ENCODE peak calls at places on chromosome 6, in six cellular contexts. H, F, V, W, K and N are unnamed samples.

GRCh38 chr6:73585566-73586415 is 65.0 kb upstream of the EEF1A1 start:
- DNase-seq in F (peak; percentile 37), H (no peak), W (peak; percentile 63), K (no peak), V (no peak), N (peak; percentile 82)

GRCh38 chr6:16712250-16712930 is 48.9 kb downstream of the ATXN1 start:
- DNase-seq in K (no peak), H (no peak), W (no peak), V (no peak), F (no peak), N (no peak)

GRCh38 chr6:150395388-150396009 is 26.7 kb downstream of the IYD start:
- DNase-seq in V (peak; percentile 70), K (peak; percentile 58), H (peak; percentile 37), W (peak; percentile 62), F (peak; percentile 5), N (peak; percentile 55)

GRCh38 chr6:32087574-32088486 is 21.3 kb downstream of the TNXB start:
- DNase-seq in K (peak; percentile 84), V (peak; percentile 89), W (peak; percentile 34), F (peak; percentile 51), H (peak; percentile 70), N (peak; percentile 77)

GRCh38 chr6:121426686-121427085 is 8.8 kb upstream of the GJA1 start:
- DNase-seq in W (no peak), H (no peak), K (no peak), F (no peak), V (no peak), N (no peak)

GRCh38 chr6:14912226-14912625 is 333.6 kb upstream of the JARID2 start:
- DNase-seq in W (no peak), F (no peak), K (no peak), V (no peak), H (no peak), N (no peak)

GRCh38 chr6:149963212-149963461 is 606 bp upstream of the ULBP1 start:
- DNase-seq in F (no peak), W (no peak), H (no peak), V (peak; percentile 22), K (no peak), N (peak; percentile 87)

GRCh38 chr6:134734312-134734869 is 215.5 kb downstream of the ALDH8A1 start:
- DNase-seq in H (no peak), K (no peak), V (peak; percentile 66), W (no peak), F (no peak), N (no peak)

GRCh38 chr6:84709121-84709520 is 55.3 kb downstream of the TBX18 start:
- DNase-seq in H (no peak), V (no peak), K (no peak), F (no peak), W (no peak), N (no peak)

GRCh38 chr6:153090241-153090930 is 40.7 kb downstream of the RGS17 start:
- DNase-seq in W (peak; percentile 84), F (no peak), V (no peak), H (no peak), K (no peak), N (peak; percentile 77)

GRCh38 chr6:114747995-114748625 is 405.3 kb upstream of the HS3ST5 start:
- DNase-seq in K (peak; percentile 66), V (peak; percentile 22), W (peak; percentile 25), H (peak; percentile 29), F (peak; percentile 0), N (peak; percentile 47)

GRCh38 chr6:16730720-16731502 is 30.3 kb downstream of the ATXN1 start:
- DNase-seq in K (peak; percentile 9), H (no peak), W (no peak), V (no peak), F (no peak), N (no peak)

GRCh38 chr6:55901765-55902164 is 26.4 kb upstream of the BMP5 start:
- DNase-seq in F (no peak), H (no peak), V (no peak), W (no peak), K (no peak), N (no peak)

GRCh38 chr6:16180696-16181428 is 52.0 kb downstream of the MYLIP start:
- DNase-seq in F (no peak), H (no peak), W (no peak), K (no peak), V (no peak), N (no peak)

GRCh38 chr6:40378071-40378724 is 209.0 kb downstream of the LRFN2 start:
- DNase-seq in K (no peak), V (no peak), W (no peak), F (no peak), H (no peak), N (no peak)

GRCh38 chr6:156283091-156283490 is 494.1 kb upstream of the ARID1B start:
- DNase-seq in V (no peak), W (no peak), F (no peak), K (no peak), H (no peak), N (no peak)

GRCh38 chr6:125102901-125103300 is 50.7 kb upstream of the TPD52L1 start:
- DNase-seq in H (no peak), V (no peak), W (peak; percentile 66), K (no peak), F (no peak), N (peak; percentile 95)

GRCh38 chr6:73798592-73798991 is 102.6 kb downstream of the CD109 start:
- DNase-seq in H (no peak), K (no peak), F (no peak), W (peak; percentile 85), V (no peak), N (peak; percentile 95)

GRCh38 chr6:24824142-24824755 is 25.5 kb upstream of the ARMH2 start:
- DNase-seq in W (no peak), H (no peak), V (no peak), F (no peak), K (no peak), N (no peak)

GRCh38 chr6:135750081-135750480 is 101.4 kb upstream of the PDE7B start:
- DNase-seq in W (no peak), K (no peak), F (no peak), V (no peak), H (no peak), N (no peak)

GRCh38 chr6:70241031-70241430 is 61.9 kb downstream of the COL9A1 start:
- DNase-seq in F (no peak), H (no peak), W (no peak), K (no peak), V (no peak), N (no peak)

GRCh38 chr6:133919362-133919761 is 30.4 kb downstream of the TCF21 start:
- DNase-seq in K (no peak), F (no peak), H (no peak), W (no peak), V (no peak), N (no peak)

GRCh38 chr6:90569223-90569622 is 17.6 kb downstream of the MAP3K7 start:
- DNase-seq in K (no peak), V (no peak), H (no peak), F (no peak), W (no peak), N (no peak)

GRCh38 chr6:21305827-21306469 is 287.6 kb upstream of the SOX4 start:
- DNase-seq in W (peak; percentile 40), V (no peak), K (no peak), F (no peak), H (no peak), N (peak; percentile 33)

GRCh38 chr6:19804362-19805145 is 32.6 kb upstream of the ID4 start:
- DNase-seq in K (peak; percentile 98), H (peak; percentile 97), W (peak; percentile 91), F (no peak), V (peak; percentile 97), N (peak; percentile 96)

GRCh38 chr6:621916-622315 is 35.0 kb downstream of the HUS1B start:
- DNase-seq in F (no peak), V (no peak), K (no peak), H (no peak), W (no peak), N (no peak)

GRCh38 chr6:31897612-31898199 is at the start of gene EHMT2:
- DNase-seq in V (peak; percentile 95), H (peak; percentile 67), W (peak; percentile 80), K (peak; percentile 87), F (peak; percentile 78), N (peak; percentile 84)

GRCh38 chr6:108735991-108736345 is 112.3 kb upstream of the ARMC2 start:
- DNase-seq in F (no peak), V (no peak), K (no peak), W (no peak), H (no peak), N (no peak)

GRCh38 chr6:82380566-82381185 is 17.1 kb downstream of the TPBG start:
- DNase-seq in W (no peak), H (no peak), K (no peak), V (no peak), F (no peak), N (no peak)

GRCh38 chr6:16511723-16512584 is 249.3 kb downstream of the ATXN1 start:
- DNase-seq in V (no peak), W (peak; percentile 14), H (no peak), K (no peak), F (no peak), N (no peak)

GRCh38 chr6:14882394-14883073 is 363.3 kb upstream of the JARID2 start:
- DNase-seq in W (no peak), K (peak; percentile 15), F (no peak), V (no peak), H (no peak), N (no peak)

GRCh38 chr6:110537208-110538123 is 61.1 kb upstream of the SLC22A16 start:
- DNase-seq in K (no peak), W (peak; percentile 99), H (no peak), V (no peak), F (no peak), N (peak; percentile 91)

GRCh38 chr6:157613011-157613522 is 210.0 kb upstream of the SNX9 start:
- DNase-seq in V (no peak), W (peak; percentile 87), H (no peak), F (no peak), K (no peak), N (peak; percentile 90)

GRCh38 chr6:1703091-1703855 is 93.6 kb downstream of the FOXC1 start:
- DNase-seq in H (no peak), W (peak; percentile 24), F (no peak), K (no peak), V (no peak), N (no peak)

GRCh38 chr6:35035481-35036030 is 105.6 kb downstream of the TCP11 start:
- DNase-seq in F (no peak), H (no peak), K (no peak), W (no peak), V (no peak), N (no peak)

GRCh38 chr6:6734463-6735455 is 146.2 kb downstream of the LY86 start:
- DNase-seq in W (no peak), K (no peak), H (no peak), F (no peak), V (no peak), N (no peak)

GRCh38 chr6:3293271-3294155 is 34.8 kb downstream of the PSMG4 start:
- DNase-seq in V (no peak), H (no peak), F (no peak), W (no peak), K (no peak), N (no peak)

GRCh38 chr6:165059032-165059431 is 250.4 kb downstream of the C6orf118 start:
- DNase-seq in K (no peak), V (no peak), H (no peak), F (no peak), W (peak; percentile 5), N (no peak)

GRCh38 chr6:8825726-8826125 is 390.4 kb upstream of the SLC35B3 start:
- DNase-seq in H (no peak), K (no peak), W (no peak), F (no peak), V (no peak), N (peak; percentile 52)

GRCh38 chr6:32816746-32817204 is at the start of gene HLA-DOB:
- DNase-seq in V (no peak), K (no peak), H (no peak), F (peak; percentile 59), W (peak; percentile 92), N (peak; percentile 14)